ENCODE peak calls at places on chromosomes 2 and 18, in six cellular contexts. M, V, T, I, J and C are unnamed samples.
A peak's percentile ranks its signal among the peaks of the same experiment; 100 is the strongest.

GRCh38 chr2:98869272-98869641 is 66.8 kb downstream of the CRACDL start:
- DNase-seq in M (no peak), V (no peak), T (no peak), I (no peak), J (no peak), C (no peak)

GRCh38 chr2:197251576-197251975 is 59.0 kb downstream of the ANKRD44 start:
- DNase-seq in M (no peak), V (no peak), T (no peak), I (no peak), J (no peak), C (no peak)

GRCh38 chr18:74544898-74545297 is 10.6 kb downstream of the CNDP1 start:
- DNase-seq in M (no peak), V (no peak), T (no peak), I (no peak), J (no peak), C (no peak)

GRCh38 chr2:120180066-120180465 is 43.1 kb downstream of the TMEM185B start:
- DNase-seq in M (no peak), V (no peak), T (no peak), I (no peak), J (no peak), C (peak; percentile 13)

GRCh38 chr2:152186257-152186656 is 10.7 kb upstream of the STAM2 start:
- DNase-seq in M (no peak), V (no peak), T (no peak), I (no peak), J (no peak), C (no peak)

GRCh38 chr2:128408349-128409305 is 90.0 kb upstream of the HS6ST1 start:
- DNase-seq in M (no peak), V (no peak), T (no peak), I (no peak), J (no peak), C (no peak)

GRCh38 chr2:112110966-112111365 is 27.2 kb upstream of the FBLN7 start:
- DNase-seq in M (no peak), V (no peak), T (no peak), I (no peak), J (no peak), C (no peak)

GRCh38 chr2:23092831-23093230 is 292.1 kb upstream of the KLHL29 start:
- DNase-seq in M (no peak), V (no peak), T (no peak), I (no peak), J (no peak), C (peak; percentile 78)

GRCh38 chr2:38376346-38376682 is 759 bp downstream of the ATL2 start:
- DNase-seq in M (peak; percentile 23), V (peak; percentile 8), T (peak; percentile 59), I (no peak), J (peak; percentile 23), C (peak; percentile 70)

GRCh38 chr2:10036095-10036879 is 7.1 kb upstream of the KLF11 start:
- DNase-seq in M (peak; percentile 27), V (peak; percentile 46), T (peak; percentile 88), I (no peak), J (no peak), C (peak; percentile 77)

GRCh38 chr2:196263181-196263747 is 91.9 kb upstream of the STK17B start:
- DNase-seq in M (peak; percentile 8), V (no peak), T (no peak), I (no peak), J (no peak), C (peak; percentile 14)

GRCh38 chr2:174716785-174717184 is 47.5 kb downstream of the CHRNA1 start:
- DNase-seq in M (no peak), V (no peak), T (no peak), I (no peak), J (no peak), C (no peak)

GRCh38 chr2:140186201-140186775 is 1406.1 kb upstream of the NXPH2 start:
- DNase-seq in M (no peak), V (no peak), T (no peak), I (no peak), J (no peak), C (no peak)

GRCh38 chr2:224036731-224037376 is 2.2 kb downstream of the SERPINE2 start:
- DNase-seq in M (no peak), V (no peak), T (no peak), I (no peak), J (no peak), C (no peak)

DNA sequence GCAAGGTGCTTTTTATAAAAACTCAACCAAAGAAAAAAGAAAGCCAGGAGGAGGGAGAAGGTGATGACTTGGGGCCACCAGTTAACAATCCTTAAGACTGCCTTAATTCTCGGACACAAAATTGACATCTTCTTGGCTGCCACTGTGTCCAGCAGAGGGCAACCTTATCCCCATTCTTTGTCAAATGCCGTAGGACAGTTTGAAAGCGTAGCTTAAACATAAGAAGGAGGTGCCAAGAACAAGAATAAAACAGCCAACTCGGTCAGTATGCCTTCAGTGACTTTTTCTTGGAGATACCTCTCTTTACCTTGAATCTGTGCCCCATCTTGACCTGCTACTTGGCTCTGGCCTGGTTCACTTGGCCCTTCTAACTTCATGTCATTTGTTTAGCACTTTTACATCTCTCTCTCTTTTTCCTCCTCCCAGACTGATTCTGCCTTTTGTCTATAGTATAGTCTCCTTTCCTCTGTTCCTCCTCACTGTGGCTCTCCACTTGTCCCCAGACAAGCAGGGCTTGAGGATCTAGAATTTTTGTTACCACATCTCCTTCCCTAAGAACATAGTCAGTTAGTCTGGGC is 183.5 kb downstream of the MYO3B start:
- DNase-seq in M (peak; percentile 12), V (no peak), T (peak; percentile 16), I (no peak), J (peak; percentile 18), C (peak; percentile 69)
- H3K27me3 ChIP-seq in M (no peaks in the 10 kb centered on the region), V (no peaks in the 10 kb centered on the region), T (no peaks in the 10 kb centered on the region), I (no peaks in the 10 kb centered on the region), J (no peaks in the 10 kb centered on the region), C (peaks cover 26% of the 10 kb centered on the region)

GRCh38 chr18:54679318-54680149 is 88.5 kb downstream of the DYNAP start:
- DNase-seq in M (no peak), V (no peak), T (no peak), I (no peak), J (no peak), C (peak; percentile 90)
- H3K27me3 ChIP-seq in M (no peaks in the 10 kb centered on the region), V (no peaks in the 10 kb centered on the region), T (no peaks in the 10 kb centered on the region), I (no peaks in the 10 kb centered on the region), J (no peaks in the 10 kb centered on the region), C (no peaks in the 10 kb centered on the region)

GRCh38 chr18:5061785-5062184 is 135.3 kb downstream of the AKAIN1 start:
- DNase-seq in M (no peak), V (no peak), T (no peak), I (no peak), J (no peak), C (no peak)

GRCh38 chr18:5060543-5060942 is 136.5 kb downstream of the AKAIN1 start:
- DNase-seq in M (no peak), V (no peak), T (no peak), I (no peak), J (no peak), C (no peak)

GRCh38 chr18:5068856-5069255 is 128.2 kb downstream of the AKAIN1 start:
- DNase-seq in M (no peak), V (no peak), T (no peak), I (no peak), J (no peak), C (no peak)

GRCh38 chr18:5066380-5066977 is 130.6 kb downstream of the AKAIN1 start:
- DNase-seq in M (no peak), V (no peak), T (no peak), I (no peak), J (no peak), C (no peak)

DNA sequence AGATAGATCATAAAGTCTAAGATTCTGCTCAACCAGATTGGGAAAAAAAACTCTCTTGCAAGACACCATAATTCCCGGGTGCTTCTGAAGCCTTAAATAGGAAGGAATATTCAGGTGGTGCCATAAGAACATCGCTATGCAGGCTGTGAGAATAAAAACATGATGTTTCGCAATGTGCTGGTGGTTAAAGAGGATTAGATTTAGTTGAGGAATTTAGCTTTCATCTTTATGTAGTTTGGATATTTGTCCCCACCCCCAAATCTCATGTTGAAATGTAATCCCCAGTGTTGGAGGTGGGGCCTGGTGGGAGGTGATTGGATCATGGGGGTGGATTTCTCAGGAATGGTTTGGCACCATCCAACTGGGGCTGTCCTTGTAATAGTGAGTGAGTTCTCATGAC is 132.2 kb downstream of the AKAIN1 start:
- DNase-seq in M (no peak), V (no peak), T (no peak), I (no peak), J (no peak), C (no peak)
- H3K27me3 ChIP-seq in M (no peaks in the 10 kb centered on the region), V (no peaks in the 10 kb centered on the region), T (no peaks in the 10 kb centered on the region), I (no peaks in the 10 kb centered on the region), J (no peaks in the 10 kb centered on the region), C (no peaks in the 10 kb centered on the region)

GRCh38 chr2:209766613-209767012 is 5.0 kb upstream of the UNC80 start:
- DNase-seq in M (no peak), V (no peak), T (no peak), I (no peak), J (no peak), C (no peak)
- H3K27me3 ChIP-seq in M (no peaks in the 10 kb centered on the region), V (peaks cover 2% of the 10 kb centered on the region), T (no peaks in the 10 kb centered on the region), I (no peaks in the 10 kb centered on the region), J (peaks cover 7% of the 10 kb centered on the region), C (peaks cover 61% of the 10 kb centered on the region)

DNA sequence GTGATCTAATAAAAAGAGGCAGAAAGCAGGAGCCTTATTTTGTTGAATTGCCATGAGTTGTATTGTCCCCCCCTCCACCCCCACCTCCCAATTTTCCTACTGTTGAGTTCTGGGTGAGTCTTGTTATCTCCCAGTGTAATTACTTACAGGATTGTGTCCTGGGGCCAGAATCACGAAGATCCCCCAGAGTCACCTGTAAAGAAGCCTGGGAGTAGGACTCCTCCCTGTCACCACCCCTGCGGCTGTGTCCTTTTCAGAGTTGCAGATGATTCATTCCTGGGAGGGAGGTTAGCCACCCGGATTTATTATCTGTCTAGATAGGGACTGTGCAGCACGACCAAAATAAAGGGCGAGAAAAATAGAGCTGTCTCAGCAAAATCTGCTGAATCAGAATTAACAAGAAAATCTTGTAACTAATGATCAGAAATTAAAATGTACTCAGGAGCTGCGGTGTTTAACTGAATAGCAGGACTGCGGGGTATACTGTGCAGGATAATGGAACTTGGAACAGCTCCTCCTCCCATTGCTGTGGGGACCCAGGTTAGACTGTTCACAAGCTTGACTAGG is 81.7 kb upstream of the CAPN13 start:
- DNase-seq in M (no peak), V (no peak), T (no peak), I (no peak), J (no peak), C (no peak)
- H3K27me3 ChIP-seq in M (no peaks in the 10 kb centered on the region), V (no peaks in the 10 kb centered on the region), T (no peaks in the 10 kb centered on the region), I (no peaks in the 10 kb centered on the region), J (no peaks in the 10 kb centered on the region), C (no peaks in the 10 kb centered on the region)

GRCh38 chr2:231922311-231922710 is 3.9 kb downstream of the NPPC start:
- DNase-seq in M (no peak), V (no peak), T (no peak), I (no peak), J (no peak), C (no peak)
- H3K27me3 ChIP-seq in M (peaks cover 26% of the 10 kb centered on the region), V (peaks cover 36% of the 10 kb centered on the region), T (no peaks in the 10 kb centered on the region), I (no peaks in the 10 kb centered on the region), J (peaks cover 7% of the 10 kb centered on the region), C (peaks cover 55% of the 10 kb centered on the region)